ENCODE peak calls at places on chromosome 1, in eight cellular contexts. A, T, P, N, I, S, J and G are unnamed samples.
A peak's percentile ranks its signal among the peaks of the same experiment; 100 is the strongest.

GRCh38 chr1:86409416-86410021 is 13.4 kb upstream of the ODF2L start:
- DNase-seq in A (no peak), T (no peak), P (no peak), N (no peak), I (no peak), S (no peak), J (no peak), G (no peak)

GRCh38 chr1:9621032-9621431 is 30.5 kb upstream of the PIK3CD start:
- DNase-seq in A (no peak), T (no peak), P (no peak), N (no peak), I (no peak), S (no peak), J (no peak), G (no peak)

GRCh38 chr1:68293609-68294353 is 61.5 kb upstream of the WLS start:
- DNase-seq in A (peak; percentile 39), T (no peak), P (peak; percentile 45), N (no peak), I (no peak), S (no peak), J (no peak), G (peak; percentile 32)

GRCh38 chr1:221440658-221441057 is 301.2 kb downstream of the DUSP10 start:
- DNase-seq in A (no peak), T (no peak), P (peak; percentile 69), N (no peak), I (no peak), S (no peak), J (no peak), G (no peak)

GRCh38 chr1:186828612-186829542 is at the start of gene PLA2G4A:
- DNase-seq in A (peak; percentile 28), T (no peak), P (peak; percentile 49), N (peak; percentile 57), I (peak; percentile 16), S (peak; percentile 63), J (no peak), G (peak; percentile 19)

GRCh38 chr1:156677616-156678596 is 699 bp upstream of the NES start:
- DNase-seq in A (peak; percentile 79), T (peak; percentile 56), P (peak; percentile 94), N (peak; percentile 84), I (peak; percentile 28), S (peak; percentile 80), J (peak; percentile 24), G (peak; percentile 60)

GRCh38 chr1:18583326-18583941 is 47.2 kb upstream of the PAX7 start:
- DNase-seq in A (no peak), T (no peak), P (no peak), N (no peak), I (no peak), S (peak; percentile 69), J (no peak), G (no peak)

GRCh38 chr1:53524428-53525400 is 65.5 kb downstream of the DMRTB1 start:
- DNase-seq in A (no peak), T (no peak), P (no peak), N (no peak), I (no peak), S (no peak), J (no peak), G (peak; percentile 43)

GRCh38 chr1:7255303-7256058 is 470.2 kb downstream of the CAMTA1 start:
- DNase-seq in A (no peak), T (no peak), P (peak; percentile 30), N (no peak), I (no peak), S (no peak), J (no peak), G (no peak)

GRCh38 chr1:109253803-109254620 is 4.7 kb downstream of the CELSR2 start:
- DNase-seq in A (peak; percentile 59), T (peak; percentile 56), P (peak; percentile 72), N (no peak), I (no peak), S (no peak), J (no peak), G (no peak)

GRCh38 chr1:203179328-203180009 is 3.8 kb upstream of the MYBPH start:
- DNase-seq in A (no peak), T (no peak), P (no peak), N (no peak), I (no peak), S (no peak), J (no peak), G (no peak)

GRCh38 chr1:35587736-35588135 is 14.6 kb downstream of the TFAP2E start:
- DNase-seq in A (no peak), T (no peak), P (no peak), N (no peak), I (no peak), S (no peak), J (no peak), G (no peak)

GRCh38 chr1:218345673-218346390 is 696 bp downstream of the TGFB2 start:
- DNase-seq in A (peak; percentile 66), T (peak; percentile 11), P (peak; percentile 53), N (peak; percentile 72), I (peak; percentile 37), S (peak; percentile 80), J (peak; percentile 33), G (peak; percentile 67)

GRCh38 chr1:94322696-94323095 is 85.3 kb upstream of the ARHGAP29 start:
- DNase-seq in A (no peak), T (no peak), P (peak; percentile 79), N (no peak), I (no peak), S (no peak), J (no peak), G (no peak)

GRCh38 chr1:208531003-208531750 is 287.0 kb upstream of the PLXNA2 start:
- DNase-seq in A (no peak), T (no peak), P (no peak), N (no peak), I (no peak), S (no peak), J (no peak), G (no peak)

GRCh38 chr1:9444532-9444931 is 94.7 kb upstream of the SLC25A33 start:
- DNase-seq in A (no peak), T (no peak), P (no peak), N (no peak), I (no peak), S (no peak), J (no peak), G (no peak)

GRCh38 chr1:165129568-165130164 is 226.8 kb downstream of the LMX1A start:
- DNase-seq in A (peak; percentile 33), T (peak; percentile 43), P (peak; percentile 48), N (no peak), I (peak; percentile 33), S (peak; percentile 64), J (no peak), G (no peak)

GRCh38 chr1:182614796-182615451 is 10.7 kb upstream of the RGS16 start:
- DNase-seq in A (peak; percentile 86), T (peak; percentile 43), P (peak; percentile 87), N (peak; percentile 85), I (peak; percentile 67), S (peak; percentile 89), J (peak; percentile 40), G (peak; percentile 83)

GRCh38 chr1:236156512-236157208 is 14.3 kb downstream of the GPR137B start:
- DNase-seq in A (no peak), T (peak; percentile 86), P (no peak), N (no peak), I (peak; percentile 53), S (no peak), J (no peak), G (no peak)

GRCh38 chr1:4655674-4656532 is 1.5 kb downstream of the AJAP1 start:
- DNase-seq in A (peak; percentile 59), T (peak; percentile 61), P (no peak), N (peak; percentile 22), I (peak; percentile 12), S (peak; percentile 75), J (no peak), G (peak; percentile 76)

GRCh38 chr1:241808265-241808664 is 39.7 kb upstream of the EXO1 start:
- DNase-seq in A (no peak), T (no peak), P (no peak), N (no peak), I (no peak), S (no peak), J (no peak), G (no peak)

GRCh38 chr1:111407297-111407696 is 20.2 kb downstream of the OVGP1 start:
- DNase-seq in A (no peak), T (peak; percentile 11), P (no peak), N (no peak), I (no peak), S (no peak), J (no peak), G (no peak)

GRCh38 chr1:18927082-18927653 is 24.8 kb upstream of the ALDH4A1 start:
- DNase-seq in A (no peak), T (peak; percentile 5), P (no peak), N (no peak), I (peak; percentile 61), S (no peak), J (no peak), G (no peak)

GRCh38 chr1:87200875-87201638 is 127.6 kb upstream of the LMO4 start:
- DNase-seq in A (no peak), T (no peak), P (no peak), N (no peak), I (no peak), S (no peak), J (no peak), G (no peak)

GRCh38 chr1:177883581-177883980 is 86.3 kb downstream of the SEC16B start:
- DNase-seq in A (no peak), T (no peak), P (no peak), N (no peak), I (no peak), S (no peak), J (no peak), G (no peak)

GRCh38 chr1:63624911-63625310 is 31.7 kb downstream of the PGM1 start:
- DNase-seq in A (peak; percentile 23), T (no peak), P (peak; percentile 7), N (no peak), I (no peak), S (no peak), J (no peak), G (no peak)